ENCODE peak calls at places on chromosomes 5 and 9, in six cellular contexts. One of them, this sample, is unnamed.

GRCh38 chr5:102855684-102856373 is 100.7 kb downstream of the PAM start:
- DNase-seq in cardiac muscle cell: no peak
- DNase-seq in activated B cell treated with CpG ODN at 0.5 μM for 24 hours: no peak
- DNase-seq in heart left ventricle: no peak
- DNase-seq in pancreas: no peak
- DNase-seq in transverse colon: no peak
- DNase-seq in this sample: no peak

GRCh38 chr9:76297721-76298239 is 96.4 kb downstream of the RFK start:
- DNase-seq in transverse colon: no peak
- DNase-seq in heart left ventricle: no peak
- DNase-seq in activated B cell treated with CpG ODN at 0.5 μM for 24 hours: no peak
- DNase-seq in pancreas: no peak
- DNase-seq in cardiac muscle cell: peak
- DNase-seq in this sample: no peak

GRCh38 chr5:45532826-45533624 is 163.2 kb downstream of the HCN1 start:
- DNase-seq in heart left ventricle: no peak
- DNase-seq in pancreas: no peak
- DNase-seq in activated B cell treated with CpG ODN at 0.5 μM for 24 hours: no peak
- DNase-seq in transverse colon: no peak
- DNase-seq in cardiac muscle cell: peak
- DNase-seq in this sample: no peak

GRCh38 chr5:171449426-171449825 is 30.0 kb downstream of the FGF18 start:
- DNase-seq in pancreas: peak
- DNase-seq in activated B cell treated with CpG ODN at 0.5 μM for 24 hours: no peak
- DNase-seq in heart left ventricle: no peak
- DNase-seq in cardiac muscle cell: no peak
- DNase-seq in transverse colon: no peak
- DNase-seq in this sample: no peak

GRCh38 chr9:127389391-127390242 is 7.4 kb upstream of the SLC2A8 start:
- DNase-seq in transverse colon: no peak
- DNase-seq in cardiac muscle cell: no peak
- DNase-seq in heart left ventricle: peak
- DNase-seq in pancreas: no peak
- DNase-seq in activated B cell treated with CpG ODN at 0.5 μM for 24 hours: no peak
- DNase-seq in this sample: no peak

GRCh38 chr9:83020327-83020726 is 42.6 kb downstream of the RASEF start:
- DNase-seq in transverse colon: no peak
- DNase-seq in heart left ventricle: no peak
- DNase-seq in activated B cell treated with CpG ODN at 0.5 μM for 24 hours: no peak
- DNase-seq in cardiac muscle cell: no peak
- DNase-seq in pancreas: no peak
- DNase-seq in this sample: no peak

GRCh38 chr9:37465249-37466036 is at the start of gene ZBTB5:
- DNase-seq in heart left ventricle: peak
- DNase-seq in activated B cell treated with CpG ODN at 0.5 μM for 24 hours: peak
- DNase-seq in transverse colon: peak
- DNase-seq in pancreas: peak
- DNase-seq in cardiac muscle cell: peak
- DNase-seq in this sample: peak

GRCh38 chr5:149938272-149938671 is 6.3 kb downstream of the PDE6A start:
- DNase-seq in cardiac muscle cell: peak
- DNase-seq in heart left ventricle: peak
- DNase-seq in pancreas: no peak
- DNase-seq in transverse colon: peak
- DNase-seq in activated B cell treated with CpG ODN at 0.5 μM for 24 hours: no peak
- DNase-seq in this sample: no peak

GRCh38 chr9:8589476-8589875 is 789.9 kb upstream of the DMAC1 start:
- DNase-seq in pancreas: no peak
- DNase-seq in heart left ventricle: no peak
- DNase-seq in activated B cell treated with CpG ODN at 0.5 μM for 24 hours: no peak
- DNase-seq in transverse colon: no peak
- DNase-seq in cardiac muscle cell: no peak
- DNase-seq in this sample: no peak

GRCh38 chr5:171649002-171649401 is 136.6 kb upstream of the SMIM23 start:
- DNase-seq in activated B cell treated with CpG ODN at 0.5 μM for 24 hours: no peak
- DNase-seq in cardiac muscle cell: no peak
- DNase-seq in heart left ventricle: no peak
- DNase-seq in transverse colon: no peak
- DNase-seq in pancreas: no peak
- DNase-seq in this sample: no peak

GRCh38 chr5:87398981-87399616 is 13.6 kb downstream of the CCNH start:
- DNase-seq in activated B cell treated with CpG ODN at 0.5 μM for 24 hours: no peak
- DNase-seq in transverse colon: no peak
- DNase-seq in heart left ventricle: no peak
- DNase-seq in pancreas: no peak
- DNase-seq in cardiac muscle cell: no peak
- DNase-seq in this sample: no peak

GRCh38 chr9:128550226-128550625 is 2.2 kb upstream of the SPTAN1 start:
- DNase-seq in heart left ventricle: no peak
- DNase-seq in cardiac muscle cell: no peak
- DNase-seq in activated B cell treated with CpG ODN at 0.5 μM for 24 hours: no peak
- DNase-seq in pancreas: no peak
- DNase-seq in transverse colon: no peak
- DNase-seq in this sample: no peak

GRCh38 chr5:108919591-108920326 is 172.1 kb downstream of the FER start:
- DNase-seq in transverse colon: no peak
- DNase-seq in activated B cell treated with CpG ODN at 0.5 μM for 24 hours: no peak
- DNase-seq in heart left ventricle: no peak
- DNase-seq in cardiac muscle cell: no peak
- DNase-seq in pancreas: no peak
- DNase-seq in this sample: no peak

GRCh38 chr9:21473236-21473635 is 8.9 kb downstream of the IFNE start:
- DNase-seq in cardiac muscle cell: no peak
- DNase-seq in transverse colon: no peak
- DNase-seq in pancreas: no peak
- DNase-seq in heart left ventricle: no peak
- DNase-seq in activated B cell treated with CpG ODN at 0.5 μM for 24 hours: no peak
- DNase-seq in this sample: no peak

GRCh38 chr9:92359380-92360007 is 33.7 kb downstream of the CENPP start:
- DNase-seq in activated B cell treated with CpG ODN at 0.5 μM for 24 hours: no peak
- DNase-seq in cardiac muscle cell: peak
- DNase-seq in pancreas: no peak
- DNase-seq in transverse colon: no peak
- DNase-seq in heart left ventricle: no peak
- DNase-seq in this sample: no peak

GRCh38 chr9:134375430-134376385 is 49.5 kb downstream of the RXRA start:
- DNase-seq in pancreas: no peak
- DNase-seq in transverse colon: no peak
- DNase-seq in heart left ventricle: peak
- DNase-seq in activated B cell treated with CpG ODN at 0.5 μM for 24 hours: no peak
- DNase-seq in cardiac muscle cell: peak
- DNase-seq in this sample: peak

GRCh38 chr5:36692791-36693763 is 86.7 kb downstream of the SLC1A3 start:
- DNase-seq in activated B cell treated with CpG ODN at 0.5 μM for 24 hours: peak
- DNase-seq in cardiac muscle cell: peak
- DNase-seq in heart left ventricle: peak
- DNase-seq in transverse colon: peak
- DNase-seq in pancreas: peak
- DNase-seq in this sample: peak

DNA sequence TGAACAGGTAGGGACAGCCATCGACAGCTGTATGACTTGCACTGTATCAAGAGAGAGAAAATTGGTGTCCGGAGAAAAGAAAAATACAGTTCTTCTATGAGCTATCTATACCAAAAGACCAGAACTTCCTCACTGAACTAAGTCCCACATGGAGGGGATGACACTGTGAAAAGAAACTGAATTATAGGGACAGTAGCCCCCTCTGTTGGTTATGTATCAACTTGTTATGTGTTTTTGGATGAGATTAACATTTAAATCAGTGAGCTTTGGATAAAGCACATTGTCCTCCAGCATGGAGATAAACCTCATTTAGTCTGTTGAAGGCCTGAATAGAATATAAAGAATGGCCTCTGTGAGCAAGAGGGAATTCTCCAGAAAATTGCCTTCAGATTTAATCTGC is 176.6 kb upstream of the SH3GL2 start:
- DNase-seq in heart left ventricle: no peak
- DNase-seq in cardiac muscle cell: peak
- DNase-seq in activated B cell treated with CpG ODN at 0.5 μM for 24 hours: no peak
- DNase-seq in pancreas: no peak
- DNase-seq in transverse colon: no peak
- DNase-seq in this sample: no peak
- TF ChIP-seq CTCF in heart left ventricle: no peak
- TF ChIP-seq CTCF in cardiac muscle cell: no peak
- TF ChIP-seq CTCF in activated B cell treated with CpG ODN at 0.5 μM for 24 hours: no peak
- TF ChIP-seq CTCF in pancreas: no peak
- TF ChIP-seq CTCF in transverse colon: no peak
- TF ChIP-seq CTCF in this sample: peak

DNA sequence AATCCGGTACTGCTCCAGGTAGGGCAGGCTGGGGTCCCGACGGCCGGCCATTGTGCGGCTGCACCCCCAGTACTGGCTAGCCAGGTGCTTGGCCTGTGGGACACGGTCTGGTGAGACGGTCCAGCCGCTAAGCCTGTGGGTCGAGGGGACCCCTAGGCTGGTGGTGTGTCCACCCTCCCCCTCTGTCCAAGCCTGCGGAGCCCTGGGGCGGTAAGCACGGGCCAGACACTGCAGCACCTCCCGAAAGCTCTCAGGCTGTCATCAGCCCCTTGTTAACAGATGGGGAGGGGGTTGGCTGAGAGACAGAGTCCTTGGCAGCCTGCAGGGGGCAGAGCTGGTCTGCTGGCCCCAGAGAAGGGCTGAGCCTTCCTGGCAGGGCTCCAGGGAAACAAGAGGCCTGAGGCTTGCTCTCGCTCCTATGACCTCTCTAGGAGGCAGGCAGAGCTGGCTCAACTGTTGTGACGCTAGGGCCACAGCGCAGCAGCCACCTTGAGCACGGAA is 11.8 kb upstream of the MRNIP start:
- DNase-seq in heart left ventricle: no peak
- DNase-seq in activated B cell treated with CpG ODN at 0.5 μM for 24 hours: no peak
- DNase-seq in transverse colon: no peak
- DNase-seq in pancreas: peak
- DNase-seq in cardiac muscle cell: peak
- DNase-seq in this sample: peak
- TF ChIP-seq CTCF in heart left ventricle: no peak
- TF ChIP-seq CTCF in activated B cell treated with CpG ODN at 0.5 μM for 24 hours: no peak
- TF ChIP-seq CTCF in transverse colon: no peak
- TF ChIP-seq CTCF in pancreas: no peak
- TF ChIP-seq CTCF in cardiac muscle cell: no peak
- TF ChIP-seq CTCF in this sample: peak

GRCh38 chr5:141427783-141428426 is 2.4 kb upstream of the PCDHGA12 start:
- DNase-seq in transverse colon: no peak
- DNase-seq in cardiac muscle cell: no peak
- DNase-seq in pancreas: peak
- DNase-seq in activated B cell treated with CpG ODN at 0.5 μM for 24 hours: no peak
- DNase-seq in heart left ventricle: peak
- DNase-seq in this sample: no peak

GRCh38 chr5:141431286-141431685 is 979 bp downstream of the PCDHGA12 start:
- DNase-seq in activated B cell treated with CpG ODN at 0.5 μM for 24 hours: no peak
- DNase-seq in pancreas: peak
- DNase-seq in cardiac muscle cell: no peak
- DNase-seq in heart left ventricle: no peak
- DNase-seq in transverse colon: no peak
- DNase-seq in this sample: no peak

GRCh38 chr5:141434006-141434405 is 3.7 kb downstream of the PCDHGA12 start:
- DNase-seq in activated B cell treated with CpG ODN at 0.5 μM for 24 hours: no peak
- DNase-seq in heart left ventricle: no peak
- DNase-seq in cardiac muscle cell: no peak
- DNase-seq in transverse colon: no peak
- DNase-seq in pancreas: no peak
- DNase-seq in this sample: no peak

DNA sequence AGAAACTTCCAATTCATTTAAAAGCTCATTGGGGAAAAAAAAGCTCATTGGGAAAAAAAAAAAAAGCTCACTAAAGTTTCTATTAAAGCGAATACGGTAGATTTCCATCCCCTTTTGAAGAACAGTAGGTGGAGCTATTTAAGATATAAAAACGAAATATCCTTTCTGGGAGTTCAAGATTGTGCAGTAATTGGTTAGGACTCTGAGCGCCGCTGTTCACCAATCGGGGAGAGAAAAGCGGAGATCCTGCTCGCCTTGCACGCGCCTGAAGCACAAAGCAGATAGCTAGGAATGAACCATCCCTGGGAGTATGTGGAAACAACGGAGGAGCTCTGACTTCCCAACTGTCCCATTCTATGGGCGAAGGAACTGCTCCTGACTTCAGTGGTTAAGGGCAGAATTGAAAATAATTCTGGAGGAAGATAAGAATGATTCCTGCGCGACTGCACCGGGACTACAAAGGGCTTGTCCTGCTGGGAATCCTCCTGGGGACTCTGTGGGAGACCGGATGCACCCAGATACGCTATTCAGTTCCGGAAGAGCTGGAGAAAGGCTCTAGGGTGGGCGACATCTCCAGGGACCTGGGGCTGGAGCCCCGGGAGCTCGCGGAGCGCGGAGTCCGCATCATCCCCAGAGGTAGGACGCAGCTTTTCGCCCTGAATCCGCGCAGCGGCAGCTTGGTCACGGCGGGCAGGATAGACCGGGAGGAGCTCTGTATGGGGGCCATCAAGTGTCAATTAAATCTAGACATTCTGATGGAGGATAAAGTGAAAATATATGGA is at the start of gene PCDHGA12:
- DNase-seq in heart left ventricle: no peak
- DNase-seq in cardiac muscle cell: no peak
- DNase-seq in pancreas: no peak
- DNase-seq in activated B cell treated with CpG ODN at 0.5 μM for 24 hours: no peak
- DNase-seq in transverse colon: no peak
- DNase-seq in this sample: no peak
- TF ChIP-seq CTCF in heart left ventricle: peak
- TF ChIP-seq CTCF in cardiac muscle cell: peak
- TF ChIP-seq CTCF in pancreas: no peak
- TF ChIP-seq CTCF in activated B cell treated with CpG ODN at 0.5 μM for 24 hours: no peak
- TF ChIP-seq CTCF in transverse colon: no peak
- TF ChIP-seq CTCF in this sample: peak

DNA sequence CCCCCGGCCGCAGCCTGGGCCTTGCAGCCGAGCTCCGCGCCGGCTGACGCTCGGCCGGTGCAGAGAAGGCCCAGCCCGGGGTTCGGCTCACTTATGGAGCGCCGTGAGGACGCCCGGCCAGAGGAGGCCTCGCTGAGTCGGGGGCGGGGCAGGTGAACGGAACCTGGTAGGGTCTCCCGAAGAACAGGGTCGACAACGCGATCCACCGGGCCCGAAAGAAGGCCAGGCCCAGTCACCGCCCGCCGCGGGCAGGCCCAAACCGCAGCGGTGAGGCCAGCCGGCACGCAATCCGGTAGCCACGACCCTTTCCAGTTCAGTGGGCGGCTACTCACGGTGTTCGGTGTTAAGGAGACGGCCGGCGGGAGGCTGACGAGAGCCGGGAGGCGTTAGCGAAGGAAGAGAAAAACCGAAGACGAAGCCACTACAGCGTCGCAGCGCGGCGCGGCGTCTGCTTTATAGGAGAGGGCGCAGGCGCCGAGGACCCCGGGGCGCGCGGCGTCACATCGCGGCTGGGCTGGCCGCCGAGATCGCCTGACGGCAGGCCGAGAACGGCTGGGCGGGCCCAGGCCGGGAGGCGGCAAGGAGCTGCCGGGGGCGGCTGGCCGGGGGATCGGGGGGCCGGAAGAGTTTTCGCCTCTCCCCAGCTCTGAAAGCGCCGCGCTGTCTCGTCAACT is at the start of gene SKP1:
- DNase-seq in pancreas: peak
- DNase-seq in cardiac muscle cell: peak
- DNase-seq in heart left ventricle: peak
- DNase-seq in transverse colon: peak
- DNase-seq in activated B cell treated with CpG ODN at 0.5 μM for 24 hours: peak
- DNase-seq in this sample: peak
- TF ChIP-seq CTCF in pancreas: no peak
- TF ChIP-seq CTCF in cardiac muscle cell: no peak
- TF ChIP-seq CTCF in heart left ventricle: no peak
- TF ChIP-seq CTCF in transverse colon: no peak
- TF ChIP-seq CTCF in activated B cell treated with CpG ODN at 0.5 μM for 24 hours: no peak
- TF ChIP-seq CTCF in this sample: no peak

GRCh38 chr9:69389437-69389995 is 64.5 kb downstream of the ENTREP1 start:
- DNase-seq in cardiac muscle cell: peak
- DNase-seq in activated B cell treated with CpG ODN at 0.5 μM for 24 hours: no peak
- DNase-seq in heart left ventricle: no peak
- DNase-seq in pancreas: no peak
- DNase-seq in transverse colon: no peak
- DNase-seq in this sample: no peak
- TF ChIP-seq CTCF in cardiac muscle cell: no peak
- TF ChIP-seq CTCF in activated B cell treated with CpG ODN at 0.5 μM for 24 hours: no peak
- TF ChIP-seq CTCF in heart left ventricle: no peak
- TF ChIP-seq CTCF in pancreas: no peak
- TF ChIP-seq CTCF in transverse colon: no peak
- TF ChIP-seq CTCF in this sample: no peak